ENCODE peak calls at places on chromosome 15, in four cellular contexts. Y is activated naive CD4-positive, alpha-beta T cell treated with anti-CD3 and anti-CD28 coated beads, Interleukin-2, amount 10 ng/mL, durations not matched to agents 7 days and 5 days; E is mucosa of descending colon; C is H4. P is an unnamed sample.

GRCh38 chr15:72836676-72837325 is 53.2 kb upstream of the ADPGK start:
- DNase-seq in C (no peak), Y (no peak), E (no peak), P (no peak)

GRCh38 chr15:78984041-78984440 is 39.2 kb upstream of the CTSH start:
- DNase-seq in E (no peak), C (no peak), Y (no peak), P (no peak)

GRCh38 chr15:85019815-85020590 is 38.3 kb downstream of the PDE8A start:
- DNase-seq in Y (no peak), E (no peak), C (no peak), P (no peak)

GRCh38 chr15:92623435-92623834 is 32.1 kb downstream of the FAM174B start:
- DNase-seq in Y (no peak), E (peak; percentile 41), C (no peak), P (no peak)

GRCh38 chr15:100968043-100968966 is 49.1 kb downstream of the LRRK1 start:
- DNase-seq in Y (no peak), E (no peak), C (no peak), P (no peak)

GRCh38 chr15:69847625-69848024 is 250.1 kb downstream of the TLE3 start:
- DNase-seq in Y (no peak), C (no peak), E (no peak), P (no peak)

GRCh38 chr15:76345880-76346665 is 9.5 kb downstream of the ISL2 start:
- DNase-seq in C (no peak), E (peak; percentile 88), Y (peak; percentile 35), P (peak; percentile 56)

GRCh38 chr15:77295446-77295845 is 124.5 kb downstream of the PEAK1 start:
- DNase-seq in Y (no peak), E (no peak), C (no peak), P (no peak)

GRCh38 chr15:66595937-66596545 is 30.2 kb upstream of the LCTL start:
- DNase-seq in C (no peak), E (no peak), Y (no peak), P (no peak)

GRCh38 chr15:43169888-43170287 is 15.3 kb upstream of the CCNDBP1 start:
- DNase-seq in Y (no peak), C (no peak), E (no peak), P (no peak)

GRCh38 chr15:88745075-88745474 is 58.2 kb upstream of the ACAN start:
- DNase-seq in E (no peak), Y (no peak), C (no peak), P (no peak)

GRCh38 chr15:76585573-76585892 is 249.0 kb downstream of the ISL2 start:
- DNase-seq in E (no peak), C (no peak), Y (no peak), P (no peak)

GRCh38 chr15:61383421-61383820 is 154.3 kb upstream of the RORA start:
- DNase-seq in C (no peak), E (no peak), Y (no peak), P (no peak)

GRCh38 chr15:57259511-57260143 is 116.7 kb upstream of the CGNL1 start:
- DNase-seq in E (peak; percentile 59), Y (no peak), C (no peak), P (no peak)

GRCh38 chr15:73368301-73369072 is at the start of gene HCN4:
- DNase-seq in Y (no peak), E (peak; percentile 7), C (no peak), P (no peak)

GRCh38 chr15:57044961-57045360 is 126.5 kb downstream of the TCF12 start:
- DNase-seq in C (no peak), E (no peak), Y (no peak), P (no peak)

GRCh38 chr15:72785452-72786243 is 2.1 kb upstream of the ADPGK start:
- DNase-seq in Y (no peak), C (peak; percentile 87), E (peak; percentile 18), P (no peak)

GRCh38 chr15:40843885-40844542 is at the start of gene SPINT1:
- DNase-seq in E (peak; percentile 83), C (no peak), Y (peak; percentile 62), P (peak; percentile 65)

GRCh38 chr15:79728867-79729266 is 167.9 kb downstream of the MTHFS start:
- DNase-seq in E (no peak), C (no peak), Y (no peak), P (no peak)

GRCh38 chr15:95446854-95447253 is 883.6 kb upstream of the NR2F2 start:
- DNase-seq in E (no peak), C (no peak), Y (peak; percentile 54), P (no peak)

GRCh38 chr15:34729886-34730285 is 24.9 kb downstream of the GJD2 start:
- DNase-seq in E (no peak), Y (no peak), C (no peak), P (no peak)

GRCh38 chr15:64623347-64624024 is 151.9 kb downstream of the RBPMS2 start:
- DNase-seq in E (no peak), Y (no peak), C (no peak), P (no peak)

GRCh38 chr15:63381301-63382192 is at the start of gene CA12:
- DNase-seq in Y (peak; percentile 32), E (peak; percentile 81), C (no peak), P (no peak)

GRCh38 chr15:99442268-99442897 is 123.4 kb upstream of the MEF2A start:
- DNase-seq in C (peak; percentile 66), Y (peak; percentile 14), E (no peak), P (no peak)

GRCh38 chr15:75704263-75704615 is 8.4 kb downstream of the CSPG4 start:
- DNase-seq in E (no peak), Y (no peak), C (no peak), P (no peak)

GRCh38 chr15:57610130-57610529 is 18.4 kb downstream of the MYZAP start:
- DNase-seq in Y (no peak), C (peak; percentile 80), E (peak; percentile 84), P (no peak)

GRCh38 chr15:55007561-55007960 is 189.2 kb downstream of the RSL24D1 start:
- DNase-seq in C (no peak), Y (no peak), E (peak; percentile 26), P (no peak)

GRCh38 chr15:63190993-63191392 is 1.6 kb downstream of the RAB8B start:
- DNase-seq in E (no peak), C (no peak), Y (no peak), P (no peak)

GRCh38 chr15:56844463-56844862 is 74.0 kb upstream of the TCF12 start:
- DNase-seq in Y (no peak), C (no peak), E (no peak), P (no peak)

GRCh38 chr15:47993051-47993450 is 127.7 kb upstream of the SLC24A5 start:
- DNase-seq in E (no peak), C (no peak), Y (no peak), P (no peak)

GRCh38 chr15:101016581-101016980 is 97.4 kb downstream of the LRRK1 start:
- DNase-seq in Y (no peak), C (no peak), E (peak; percentile 0), P (no peak)

GRCh38 chr15:91849749-91850161 is 3.8 kb upstream of the SLCO3A1 start:
- DNase-seq in C (peak; percentile 63), Y (no peak), E (no peak), P (no peak)

GRCh38 chr15:77748078-77749064 is 115.7 kb upstream of the LINGO1 start:
- DNase-seq in Y (no peak), E (no peak), C (no peak), P (no peak)

GRCh38 chr15:57305009-57305408 is 71.3 kb upstream of the CGNL1 start:
- DNase-seq in E (no peak), C (no peak), Y (no peak), P (no peak)

GRCh38 chr15:56640549-56640948 is 92.8 kb downstream of the ZNF280D start:
- DNase-seq in E (no peak), Y (no peak), C (no peak), P (no peak)